ENCODE peak calls at places on chromosome 14, in six cellular contexts. T is IMR-90, M is H1, N is heart right ventricle, V is lower lobe of right lung, S is upper lobe of left lung. P is an unnamed sample.

GRCh38 chr14:23380197-23381016 is 3.6 kb downstream of the CMTM5 start:
- DNase-seq in N (no peak), T (no peak), S (no peak), V (no peak), M (no peak), P (no peak)

GRCh38 chr14:69355955-69356321 is 42.2 kb downstream of the ERH start:
- DNase-seq in S (no peak), M (no peak), V (no peak), N (no peak), T (peak), P (no peak)

GRCh38 chr14:69059658-69060648 is 80.9 kb upstream of the ACTN1 start:
- DNase-seq in S (peak), V (no peak), M (no peak), T (peak), N (no peak), P (no peak)

GRCh38 chr14:52267501-52268190 is at the start of gene PTGDR:
- DNase-seq in M (no peak), V (peak), T (no peak), S (peak), N (peak), P (no peak)

GRCh38 chr14:63388766-63389431 is 70.2 kb upstream of the GPHB5 start:
- DNase-seq in V (peak), M (peak), S (peak), T (peak), N (peak), P (no peak)

GRCh38 chr14:22570132-22570949 is 18.7 kb downstream of the DAD1 start:
- DNase-seq in V (no peak), N (peak), M (peak), S (peak), T (peak), P (no peak)

GRCh38 chr14:66530526-66530925 is 22.6 kb downstream of the GPHN start:
- DNase-seq in V (no peak), S (no peak), T (no peak), M (no peak), N (no peak), P (no peak)

GRCh38 chr14:35369701-35370191 is 34.8 kb downstream of the NFKBIA start:
- DNase-seq in S (no peak), T (no peak), V (peak), N (no peak), M (no peak), P (peak)

GRCh38 chr14:76227450-76228050 is 75.8 kb downstream of the GPATCH2L start:
- DNase-seq in N (no peak), V (no peak), S (no peak), T (peak), M (no peak), P (no peak)

GRCh38 chr14:101492716-101493115 is 68.6 kb upstream of the DIO3 start:
- DNase-seq in N (no peak), S (peak), T (no peak), V (peak), M (no peak), P (peak)

GRCh38 chr14:37210448-37210847 is 12.7 kb downstream of the MIPOL1 start:
- DNase-seq in M (peak), S (no peak), T (no peak), N (no peak), V (no peak), P (no peak)

GRCh38 chr14:105505101-105505500 is 14.1 kb downstream of the TEDC1 start:
- DNase-seq in M (no peak), S (peak), T (no peak), V (no peak), N (no peak), P (peak)

GRCh38 chr14:23366163-23366921 is 1.4 kb upstream of the EFS start:
- DNase-seq in S (peak), T (peak), N (peak), V (peak), M (no peak), P (peak)

GRCh38 chr14:67490201-67490600 is 1.7 kb upstream of the TMEM229B start:
- DNase-seq in M (no peak), T (no peak), V (peak), S (no peak), N (no peak), P (no peak)

GRCh38 chr14:32560213-32560857 is 231.2 kb downstream of the AKAP6 start:
- DNase-seq in S (peak), N (peak), T (peak), V (no peak), M (no peak), P (no peak)

GRCh38 chr14:75196468-75196867 is 20.1 kb upstream of the TMED10 start:
- DNase-seq in M (no peak), V (peak), N (no peak), T (no peak), S (peak), P (no peak)

GRCh38 chr14:29925736-29926135 is 1.9 kb downstream of the PRKD1 start:
- DNase-seq in V (no peak), M (no peak), S (no peak), T (peak), N (no peak), P (no peak)

GRCh38 chr14:40394634-40395340 is 962.6 kb upstream of the FBXO33 start:
- DNase-seq in N (no peak), S (no peak), T (no peak), M (no peak), V (no peak), P (no peak)

GRCh38 chr14:74501135-74501614 is 7.6 kb downstream of the ISCA2 start:
- DNase-seq in M (peak), V (peak), N (peak), T (peak), S (peak), P (peak)

GRCh38 chr14:75254901-75255300 is 23.7 kb upstream of the FOS start:
- DNase-seq in S (no peak), T (no peak), M (no peak), V (no peak), N (no peak), P (peak)

GRCh38 chr14:75456069-75457023 is 28.5 kb downstream of the JDP2 start:
- DNase-seq in T (no peak), V (peak), S (peak), N (no peak), M (no peak), P (no peak)

GRCh38 chr14:29037428-29037827 is 270.8 kb downstream of the FOXG1 start:
- DNase-seq in V (no peak), T (peak), M (no peak), S (no peak), N (no peak), P (no peak)

GRCh38 chr14:37237094-37237493 is 39.4 kb downstream of the MIPOL1 start:
- DNase-seq in N (no peak), M (no peak), S (no peak), V (no peak), T (no peak), P (no peak)

GRCh38 chr14:68696721-68697495 is 96.0 kb downstream of the ZFP36L1 start:
- DNase-seq in M (no peak), N (no peak), T (no peak), V (no peak), S (no peak), P (no peak)

GRCh38 chr14:63563370-63564026 is 20.3 kb upstream of the PPP2R5E start:
- DNase-seq in T (peak), N (no peak), V (no peak), S (no peak), M (no peak), P (no peak)

GRCh38 chr14:101790232-101790631 is 28.7 kb downstream of the PPP2R5C start:
- DNase-seq in M (no peak), S (no peak), V (no peak), N (no peak), T (no peak), P (no peak)

GRCh38 chr14:58460772-58461171 is 33.3 kb downstream of the KIAA0586 start:
- DNase-seq in V (no peak), T (no peak), S (no peak), N (no peak), M (no peak), P (no peak)

GRCh38 chr14:50957296-50957695 is 13.0 kb upstream of the PYGL start:
- DNase-seq in V (no peak), N (no peak), M (no peak), T (peak), S (no peak), P (no peak)

GRCh38 chr14:74638066-74638465 is 26.0 kb upstream of the LTBP2 start:
- DNase-seq in M (no peak), S (no peak), V (no peak), T (no peak), N (no peak), P (no peak)

GRCh38 chr14:104378636-104379225 is 200.8 kb upstream of the C14orf180 start:
- DNase-seq in V (peak), M (no peak), T (no peak), N (no peak), S (no peak), P (no peak)

GRCh38 chr14:67112344-67112743 is 76.9 kb upstream of the GARIN2 start:
- DNase-seq in N (no peak), V (no peak), M (no peak), T (no peak), S (no peak), P (no peak)

GRCh38 chr14:64507376-64508156 is 3.0 kb downstream of the ZBTB1 start:
- DNase-seq in M (no peak), S (no peak), V (no peak), T (peak), N (no peak), P (no peak)

GRCh38 chr14:89792489-89793366 is 161.8 kb downstream of the EFCAB11 start:
- DNase-seq in N (peak), S (no peak), V (no peak), T (peak), M (no peak), P (no peak)

GRCh38 chr14:89794096-89794495 is 160.4 kb downstream of the EFCAB11 start:
- DNase-seq in T (no peak), S (no peak), V (no peak), M (no peak), N (no peak), P (no peak)

GRCh38 chr14:89797148-89797547 is 157.4 kb downstream of the EFCAB11 start:
- DNase-seq in V (no peak), S (no peak), M (no peak), N (no peak), T (no peak), P (no peak)

GRCh38 chr14:89787525-89787924 is 167.0 kb downstream of the EFCAB11 start:
- DNase-seq in T (peak), M (no peak), V (no peak), S (no peak), N (no peak), P (no peak)

GRCh38 chr14:89793367-89793716 is 161.2 kb downstream of the EFCAB11 start:
- DNase-seq in V (no peak), S (no peak), T (no peak), M (no peak), N (no peak), P (no peak)
- H3K27ac ChIP-seq in V (no peak), S (no peak), T (peak), M (no peak), N (no peak), P (no peak)

GRCh38 chr14:91387996-91388395 is 29.6 kb downstream of the CCDC88C start:
- DNase-seq in M (no peak), V (peak), S (no peak), N (no peak), T (no peak), P (no peak)
- H3K27ac ChIP-seq in M (no peak), V (no peak), S (peak), N (no peak), T (no peak), P (no peak)

GRCh38 chr14:54674342-54674741 is 107.4 kb downstream of the SAMD4A start:
- DNase-seq in S (no peak), V (no peak), N (no peak), T (no peak), M (no peak), P (no peak)
- H3K27ac ChIP-seq in S (no peak), V (no peak), N (peak), T (no peak), M (no peak), P (peak)

DNA sequence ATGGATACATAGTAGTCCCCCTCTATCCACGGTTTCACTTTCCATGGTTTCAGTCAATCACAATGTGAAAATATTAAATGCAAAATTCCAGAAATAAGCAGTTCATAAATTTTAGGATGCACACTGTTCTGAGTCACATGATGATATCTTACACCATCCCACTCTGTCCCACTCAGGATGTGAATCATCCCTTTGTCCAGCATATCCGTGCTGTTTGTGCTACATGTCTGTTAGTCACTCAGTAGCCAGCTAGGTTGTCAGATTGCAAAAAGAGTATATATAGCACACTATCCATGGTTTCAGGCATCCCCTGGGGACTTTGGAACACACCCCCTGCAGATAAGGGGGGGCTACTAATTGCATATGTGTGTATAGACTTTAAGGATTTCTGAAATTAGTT is 8.1 kb upstream of the NAA30 start:
- DNase-seq in N (no peak), M (no peak), S (no peak), V (no peak), T (peak), P (no peak)
- H3K27ac ChIP-seq in N (no peak), M (no peak), S (no peak), V (no peak), T (no peak), P (peak)

GRCh38 chr14:60563113-60563512 is 54.2 kb downstream of the SIX6 start:
- DNase-seq in M (no peak), T (peak), S (no peak), V (no peak), N (no peak), P (no peak)
- H3K27ac ChIP-seq in M (no peak), T (no peak), S (no peak), V (no peak), N (no peak), P (no peak)

DNA sequence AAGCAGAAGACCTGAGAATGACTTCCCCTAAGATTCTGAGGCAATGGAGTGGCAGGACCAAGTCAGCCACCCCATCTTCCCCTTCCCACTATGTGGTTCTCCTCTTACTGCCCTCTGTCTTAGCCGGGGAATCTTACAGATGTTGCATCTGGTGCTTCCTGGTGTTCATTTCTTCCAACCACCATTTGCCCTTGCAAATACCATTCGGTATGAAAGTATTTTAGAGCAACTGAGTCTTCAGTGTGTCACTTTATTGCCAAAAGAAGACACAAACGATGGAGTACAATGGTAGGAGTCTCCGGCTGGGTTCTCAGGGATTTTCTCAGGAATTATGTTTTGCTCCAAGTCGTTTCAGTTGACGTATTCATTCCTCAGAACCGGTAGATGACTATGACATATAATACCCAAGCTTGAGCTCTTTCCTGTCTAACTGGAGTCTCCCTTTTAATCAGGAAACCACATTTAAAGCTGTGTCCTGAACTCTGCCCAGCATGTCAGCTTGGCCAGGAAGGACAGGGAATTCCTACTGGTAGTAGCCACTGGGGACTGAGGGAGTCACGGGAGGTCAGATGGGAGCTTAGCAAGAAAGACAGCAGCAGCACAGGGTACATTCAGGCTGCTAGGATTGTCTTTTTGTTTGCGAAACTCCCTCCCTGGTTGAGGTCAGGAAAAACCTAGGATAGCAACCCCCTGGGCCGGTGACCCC is 87.0 kb downstream of the SAMD4A start:
- DNase-seq in M (no peak), N (peak), V (no peak), S (no peak), T (peak), P (no peak)
- H3K27ac ChIP-seq in M (no peak), N (peak), V (peak), S (peak), T (peak), P (peak)

DNA sequence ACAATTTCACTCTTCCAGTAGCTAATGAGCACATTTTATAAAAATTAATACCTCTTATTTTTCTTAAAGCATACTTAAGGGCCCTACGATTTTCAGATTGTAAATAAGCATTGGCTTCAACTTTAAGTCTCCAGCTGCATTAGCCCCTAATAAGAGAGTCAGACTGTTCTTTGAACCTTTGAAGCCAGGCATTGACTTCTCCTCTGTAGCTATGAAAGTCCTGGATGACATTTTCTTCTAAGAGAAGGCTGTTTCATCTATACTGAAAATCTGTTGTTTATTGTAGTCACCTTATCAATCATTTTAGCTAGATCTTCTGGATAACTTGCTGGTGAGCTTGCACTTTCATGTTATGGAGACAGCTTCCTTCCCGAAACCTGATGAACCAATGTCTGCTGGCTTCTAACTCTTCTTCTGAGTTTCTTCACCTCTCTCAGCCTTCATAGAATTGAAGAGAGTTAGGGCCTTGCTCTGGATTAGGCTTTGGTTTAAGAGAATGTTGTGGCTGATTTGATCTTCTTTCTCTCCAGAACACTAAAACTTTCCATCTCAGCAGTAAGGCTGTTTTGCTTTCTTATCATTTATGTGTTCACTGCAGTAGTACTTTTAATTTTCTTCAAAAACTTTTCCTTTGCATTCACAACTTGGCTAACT is 377.1 kb upstream of the RGS6 start:
- DNase-seq in T (no peak), M (no peak), S (no peak), V (no peak), N (no peak), P (no peak)
- H3K27ac ChIP-seq in T (no peak), M (no peak), S (peak), V (peak), N (no peak), P (peak)

GRCh38 chr14:94663965-94664704 is 51.9 kb downstream of the SERPINA3 start:
- DNase-seq in V (no peak), M (no peak), T (no peak), N (no peak), S (peak), P (peak)
- H3K27ac ChIP-seq in V (no peak), M (no peak), T (no peak), N (no peak), S (no peak), P (no peak)

GRCh38 chr14:20329355-20329754 is 3.7 kb downstream of the CCNB1IP1 start:
- DNase-seq in T (no peak), V (no peak), S (no peak), N (no peak), M (no peak), P (no peak)
- H3K27ac ChIP-seq in T (no peak), V (no peak), S (no peak), N (no peak), M (no peak), P (peak)

DNA sequence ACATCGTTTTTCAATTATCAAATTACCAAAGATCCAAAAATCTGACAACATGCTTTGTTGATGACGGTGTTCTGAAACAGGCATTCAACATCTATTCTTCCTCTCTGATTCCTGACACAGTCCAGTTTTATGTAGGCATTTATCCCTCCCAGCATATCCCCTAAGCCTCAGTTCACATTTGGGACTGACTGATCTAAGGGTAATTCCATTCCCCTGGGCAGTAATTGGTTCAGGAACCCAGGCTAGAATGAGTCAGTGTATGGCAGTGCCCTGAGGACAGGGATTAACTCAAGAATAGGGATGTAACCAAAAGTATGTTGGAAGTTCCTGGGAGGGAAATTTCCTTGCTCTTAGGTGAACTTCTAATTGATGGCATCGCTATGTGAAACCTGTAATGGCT is 10.3 kb upstream of the PCNX1 start:
- DNase-seq in M (no peak), S (no peak), T (no peak), V (no peak), N (no peak), P (no peak)
- H3K27ac ChIP-seq in M (no peak), S (no peak), T (peak), V (no peak), N (no peak), P (no peak)